ENCODE peak calls at places on chromosomes 16 and 17, in four cellular contexts. G is K562, M is SHP77, A is non-pigmented ciliary epithelial cell. Q is an unnamed sample.
A peak's percentile ranks its signal among the peaks of the same experiment; 100 is the strongest.

GRCh38 chr17:82536220-82537201 is 17.0 kb downstream of the FOXK2 start:
- DNase-seq in G (no peak), M (no peak), A (peak; percentile 60), Q (no peak)

GRCh38 chr17:32523017-32523680 is 36.4 kb downstream of the CDK5R1 start:
- DNase-seq in G (no peak), M (no peak), A (no peak), Q (no peak)

GRCh38 chr17:17900615-17901520 is 64.1 kb upstream of the SREBF1 start:
- DNase-seq in G (no peak), M (peak; percentile 42), A (peak; percentile 79), Q (no peak)

GRCh38 chr17:50303051-50303450 is 28.8 kb downstream of the TMEM92 start:
- DNase-seq in G (no peak), M (no peak), A (no peak), Q (no peak)

GRCh38 chr16:1782408-1783247 is at the start of the genes NUBP2 and SPSB3:
- DNase-seq in G (peak; percentile 94), M (peak; percentile 99), A (peak; percentile 100), Q (peak; percentile 100)

GRCh38 chr17:15651583-15652110 is 32.1 kb upstream of the FBXW10B start:
- DNase-seq in G (peak; percentile 75), M (peak; percentile 99), A (peak; percentile 96), Q (peak; percentile 89)

GRCh38 chr17:47820023-47820789 is 1.4 kb downstream of the OSBPL7 start:
- DNase-seq in G (peak; percentile 67), M (no peak), A (no peak), Q (no peak)

GRCh38 chr17:39596543-39597267 is 11.0 kb downstream of the NEUROD2 start:
- DNase-seq in G (no peak), M (no peak), A (no peak), Q (no peak)

GRCh38 chr17:7988750-7989178 is 13.7 kb upstream of the GUCY2D start:
- DNase-seq in G (peak; percentile 48), M (peak; percentile 88), A (peak; percentile 47), Q (peak; percentile 80)

GRCh38 chr16:46719528-46719927 is 28.6 kb downstream of the MYLK3 start:
- DNase-seq in G (no peak), M (no peak), A (no peak), Q (no peak)

GRCh38 chr16:6682142-6682811 is 650.4 kb upstream of the RBFOX1 start:
- DNase-seq in G (peak; percentile 70), M (peak; percentile 51), A (no peak), Q (peak; percentile 29)

GRCh38 chr16:69532761-69533459 is 32.9 kb upstream of the NFAT5 start:
- DNase-seq in G (no peak), M (no peak), A (no peak), Q (no peak)

GRCh38 chr16:71954699-71955195 is 45.5 kb downstream of the PKD1L3 start:
- DNase-seq in G (no peak), M (no peak), A (no peak), Q (no peak)

GRCh38 chr16:74469946-74470478 is 48.7 kb upstream of the CLEC18B start:
- DNase-seq in G (no peak), M (no peak), A (no peak), Q (no peak)

GRCh38 chr17:3636908-3637373 is 381 bp downstream of the CTNS start:
- DNase-seq in G (no peak), M (no peak), A (no peak), Q (peak; percentile 62)

GRCh38 chr17:2087597-2088211 is 32.8 kb downstream of the HIC1 start:
- DNase-seq in G (no peak), M (no peak), A (no peak), Q (no peak)

GRCh38 chr16:47229651-47230050 is 85.9 kb upstream of the NETO2 start:
- DNase-seq in G (no peak), M (no peak), A (no peak), Q (no peak)

GRCh38 chr17:15942207-15942833 is 2.6 kb upstream of the ADORA2B start:
- DNase-seq in G (no peak), M (no peak), A (no peak), Q (no peak)

GRCh38 chr16:88948781-88949490 is 28.1 kb downstream of the CBFA2T3 start:
- DNase-seq in G (no peak), M (no peak), A (no peak), Q (no peak)

GRCh38 chr17:1462164-1463112 is 6.4 kb upstream of the CRK start:
- DNase-seq in G (no peak), M (peak; percentile 32), A (no peak), Q (no peak)

GRCh38 chr16:495127-495748 is 32.3 kb upstream of the CAPN15 start:
- DNase-seq in G (peak; percentile 37), M (peak; percentile 55), A (no peak), Q (peak; percentile 57)

GRCh38 chr17:67525239-67526135 is 148.4 kb downstream of the PITPNC1 start:
- DNase-seq in G (no peak), M (peak; percentile 89), A (no peak), Q (no peak)

GRCh38 chr16:10352262-10352661 is 33.6 kb upstream of the ATF7IP2 start:
- DNase-seq in G (no peak), M (no peak), A (no peak), Q (no peak)

GRCh38 chr17:66426397-66427033 is 124.1 kb downstream of the PRKCA start:
- DNase-seq in G (peak; percentile 16), M (no peak), A (no peak), Q (peak; percentile 35)

GRCh38 chr17:82100502-82101298 is 2.7 kb upstream of the FASN start:
- DNase-seq in G (no peak), M (no peak), A (no peak), Q (no peak)

GRCh38 chr17:50687200-50688066 is 20.3 kb downstream of the ANKRD40 start:
- DNase-seq in G (no peak), M (no peak), A (no peak), Q (no peak)

GRCh38 chr17:28247671-28248556 is 71.1 kb upstream of the TMEM97 start:
- DNase-seq in G (peak; percentile 23), M (no peak), A (no peak), Q (no peak)

GRCh38 chr17:28715217-28715616 is 2.5 kb downstream of the RAB34 start:
- DNase-seq in G (no peak), M (no peak), A (no peak), Q (no peak)

GRCh38 chr17:41654134-41654907 is 29.9 kb upstream of the KRT17 start:
- DNase-seq in G (no peak), M (no peak), A (no peak), Q (no peak)

GRCh38 chr16:77683845-77684526 is 38.3 kb upstream of the NUDT7 start:
- DNase-seq in G (no peak), M (no peak), A (no peak), Q (no peak)

GRCh38 chr17:65092262-65092661 is 35.7 kb upstream of the GNA13 start:
- DNase-seq in G (no peak), M (no peak), A (no peak), Q (no peak)

GRCh38 chr17:66319226-66319625 is 16.8 kb downstream of the PRKCA start:
- DNase-seq in G (no peak), M (no peak), A (no peak), Q (no peak)

GRCh38 chr17:27430882-27431491 is 25.3 kb upstream of the KSR1 start:
- DNase-seq in G (peak; percentile 29), M (peak; percentile 27), A (no peak), Q (peak; percentile 41)

Q was measured in erythroblast.